ENCODE peak calls at places on chromosome 22, in seven cellular contexts. One of them, this sample, is unnamed.

GRCh38 chr22:37746366-37747089 is 49.7 kb downstream of the TRIOBP start:
- DNase-seq in A549: no peak
- DNase-seq in WTC11: peak; percentile 45
- DNase-seq in HCT116: no peak
- DNase-seq in NB4: peak; percentile 36
- DNase-seq in K562: peak; percentile 64
- DNase-seq in endothelial cell of umbilical vein: peak; percentile 21
- DNase-seq in this sample: no peak

GRCh38 chr22:37190262-37190780 is 2.3 kb upstream of the C1QTNF6 start:
- DNase-seq in endothelial cell of umbilical vein: no peak
- DNase-seq in NB4: no peak
- DNase-seq in WTC11: no peak
- DNase-seq in A549: no peak
- DNase-seq in HCT116: no peak
- DNase-seq in K562: no peak
- DNase-seq in this sample: no peak

GRCh38 chr22:36285017-36285416 is 32.1 kb downstream of the APOL1 start:
- DNase-seq in HCT116: no peak
- DNase-seq in WTC11: no peak
- DNase-seq in NB4: no peak
- DNase-seq in K562: no peak
- DNase-seq in A549: no peak
- DNase-seq in endothelial cell of umbilical vein: no peak
- DNase-seq in this sample: no peak

GRCh38 chr22:17131686-17132085 is 10.5 kb upstream of the TMEM121B start:
- DNase-seq in WTC11: peak; percentile 66
- DNase-seq in A549: no peak
- DNase-seq in endothelial cell of umbilical vein: no peak
- DNase-seq in NB4: no peak
- DNase-seq in K562: no peak
- DNase-seq in HCT116: no peak
- DNase-seq in this sample: no peak

GRCh38 chr22:46192210-46192993 is 42.1 kb downstream of the PPARA start:
- DNase-seq in NB4: no peak
- DNase-seq in WTC11: no peak
- DNase-seq in endothelial cell of umbilical vein: no peak
- DNase-seq in K562: no peak
- DNase-seq in HCT116: no peak
- DNase-seq in A549: no peak
- DNase-seq in this sample: no peak

GRCh38 chr22:37267128-37267587 is 15.2 kb upstream of the CYTH4 start:
- DNase-seq in HCT116: no peak
- DNase-seq in K562: peak; percentile 73
- DNase-seq in NB4: peak; percentile 51
- DNase-seq in endothelial cell of umbilical vein: peak; percentile 52
- DNase-seq in WTC11: peak; percentile 86
- DNase-seq in A549: no peak
- DNase-seq in this sample: peak; percentile 96

GRCh38 chr22:36341640-36342041 is 46.1 kb downstream of the MYH9 start:
- DNase-seq in NB4: no peak
- DNase-seq in WTC11: no peak
- DNase-seq in endothelial cell of umbilical vein: no peak
- DNase-seq in K562: no peak
- DNase-seq in A549: no peak
- DNase-seq in HCT116: no peak
- DNase-seq in this sample: no peak

GRCh38 chr22:34696557-34696956 is 369.4 kb upstream of the ISX start:
- DNase-seq in endothelial cell of umbilical vein: no peak
- DNase-seq in A549: no peak
- DNase-seq in K562: no peak
- DNase-seq in WTC11: no peak
- DNase-seq in NB4: peak; percentile 37
- DNase-seq in HCT116: no peak
- DNase-seq in this sample: no peak

GRCh38 chr22:29480512-29481264 is 670 bp downstream of the NEFH start:
- DNase-seq in WTC11: peak; percentile 64
- DNase-seq in endothelial cell of umbilical vein: peak; percentile 41
- DNase-seq in NB4: no peak
- DNase-seq in K562: peak; percentile 78
- DNase-seq in A549: no peak
- DNase-seq in HCT116: no peak
- DNase-seq in this sample: no peak

GRCh38 chr22:38965614-38966378 is 8.4 kb downstream of the APOBEC3A start:
- DNase-seq in endothelial cell of umbilical vein: no peak
- DNase-seq in A549: no peak
- DNase-seq in HCT116: no peak
- DNase-seq in K562: peak; percentile 28
- DNase-seq in NB4: no peak
- DNase-seq in WTC11: no peak
- DNase-seq in this sample: no peak

GRCh38 chr22:45968751-45969413 is 8.1 kb downstream of the WNT7B start:
- DNase-seq in NB4: peak; percentile 78
- DNase-seq in HCT116: peak; percentile 50
- DNase-seq in K562: no peak
- DNase-seq in A549: no peak
- DNase-seq in endothelial cell of umbilical vein: no peak
- DNase-seq in WTC11: no peak
- DNase-seq in this sample: no peak

GRCh38 chr22:29704528-29705285 is 15.1 kb upstream of the CABP7 start:
- DNase-seq in K562: no peak
- DNase-seq in A549: peak; percentile 43
- DNase-seq in endothelial cell of umbilical vein: no peak
- DNase-seq in HCT116: no peak
- DNase-seq in WTC11: no peak
- DNase-seq in NB4: no peak
- DNase-seq in this sample: no peak

GRCh38 chr22:31098633-31099110 is 8.7 kb downstream of the SELENOM start:
- DNase-seq in A549: no peak
- DNase-seq in NB4: no peak
- DNase-seq in WTC11: peak; percentile 80
- DNase-seq in endothelial cell of umbilical vein: no peak
- DNase-seq in HCT116: no peak
- DNase-seq in K562: peak; percentile 88
- DNase-seq in this sample: no peak

GRCh38 chr22:44700456-44700855 is 1.5 kb upstream of the PRR5 start:
- DNase-seq in WTC11: no peak
- DNase-seq in endothelial cell of umbilical vein: no peak
- DNase-seq in A549: no peak
- DNase-seq in NB4: no peak
- DNase-seq in HCT116: no peak
- DNase-seq in K562: no peak
- DNase-seq in this sample: no peak

GRCh38 chr22:44701824-44702478 is at the start of gene PRR5:
- DNase-seq in endothelial cell of umbilical vein: peak; percentile 63
- DNase-seq in WTC11: peak; percentile 64
- DNase-seq in NB4: peak; percentile 78
- DNase-seq in A549: peak; percentile 66
- DNase-seq in HCT116: peak; percentile 51
- DNase-seq in K562: peak; percentile 87
- DNase-seq in this sample: no peak

GRCh38 chr22:44701187-44701586 is 817 bp upstream of the PRR5 start:
- DNase-seq in endothelial cell of umbilical vein: no peak
- DNase-seq in HCT116: no peak
- DNase-seq in K562: no peak
- DNase-seq in WTC11: no peak
- DNase-seq in NB4: no peak
- DNase-seq in A549: no peak
- DNase-seq in this sample: no peak

GRCh38 chr22:44697423-44698179 is 4.4 kb upstream of the PRR5 start:
- DNase-seq in A549: peak; percentile 67
- DNase-seq in K562: peak; percentile 73
- DNase-seq in HCT116: peak; percentile 66
- DNase-seq in NB4: peak; percentile 74
- DNase-seq in WTC11: peak; percentile 93
- DNase-seq in endothelial cell of umbilical vein: peak; percentile 50
- DNase-seq in this sample: peak; percentile 75

GRCh38 chr22:44698531-44699421 is 3.2 kb upstream of the PRR5 start:
- DNase-seq in A549: no peak
- DNase-seq in WTC11: no peak
- DNase-seq in K562: no peak
- DNase-seq in NB4: no peak
- DNase-seq in endothelial cell of umbilical vein: no peak
- DNase-seq in HCT116: no peak
- DNase-seq in this sample: no peak
- TF ChIP-seq MAX in A549: no peak
- TF ChIP-seq MAX in WTC11: no peak
- TF ChIP-seq MAX in K562: no peak
- TF ChIP-seq MAX in NB4: no peak
- TF ChIP-seq MAX in endothelial cell of umbilical vein: no peak
- TF ChIP-seq MAX in HCT116: no peak
- TF ChIP-seq MAX in this sample: no peak

GRCh38 chr22:20238567-20239062 is 29.5 kb downstream of the RTN4R start:
- DNase-seq in A549: peak; percentile 48
- DNase-seq in WTC11: peak; percentile 89
- DNase-seq in K562: peak; percentile 99
- DNase-seq in NB4: peak; percentile 95
- DNase-seq in endothelial cell of umbilical vein: peak; percentile 30
- DNase-seq in HCT116: peak; percentile 13
- DNase-seq in this sample: peak; percentile 87
- TF ChIP-seq MAX in A549: no peak
- TF ChIP-seq MAX in WTC11: no peak
- TF ChIP-seq MAX in K562: no peak
- TF ChIP-seq MAX in NB4: peak; percentile 18
- TF ChIP-seq MAX in endothelial cell of umbilical vein: no peak
- TF ChIP-seq MAX in HCT116: no peak
- TF ChIP-seq MAX in this sample: no peak

GRCh38 chr22:25572708-25573161 is 8.3 kb downstream of the GRK3 start:
- DNase-seq in endothelial cell of umbilical vein: no peak
- DNase-seq in WTC11: no peak
- DNase-seq in HCT116: no peak
- DNase-seq in NB4: peak; percentile 46
- DNase-seq in A549: no peak
- DNase-seq in K562: no peak
- DNase-seq in this sample: no peak

GRCh38 chr22:25569983-25570382 is 5.5 kb downstream of the GRK3 start:
- DNase-seq in NB4: peak; percentile 81
- DNase-seq in K562: no peak
- DNase-seq in WTC11: no peak
- DNase-seq in HCT116: no peak
- DNase-seq in endothelial cell of umbilical vein: no peak
- DNase-seq in A549: no peak
- DNase-seq in this sample: no peak

GRCh38 chr22:25573822-25574221 is 9.3 kb downstream of the GRK3 start:
- DNase-seq in WTC11: no peak
- DNase-seq in endothelial cell of umbilical vein: no peak
- DNase-seq in A549: no peak
- DNase-seq in HCT116: no peak
- DNase-seq in K562: no peak
- DNase-seq in NB4: no peak
- DNase-seq in this sample: no peak
- TF ChIP-seq MAX in WTC11: no peak
- TF ChIP-seq MAX in endothelial cell of umbilical vein: no peak
- TF ChIP-seq MAX in A549: no peak
- TF ChIP-seq MAX in HCT116: no peak
- TF ChIP-seq MAX in K562: no peak
- TF ChIP-seq MAX in NB4: no peak
- TF ChIP-seq MAX in this sample: no peak

DNA sequence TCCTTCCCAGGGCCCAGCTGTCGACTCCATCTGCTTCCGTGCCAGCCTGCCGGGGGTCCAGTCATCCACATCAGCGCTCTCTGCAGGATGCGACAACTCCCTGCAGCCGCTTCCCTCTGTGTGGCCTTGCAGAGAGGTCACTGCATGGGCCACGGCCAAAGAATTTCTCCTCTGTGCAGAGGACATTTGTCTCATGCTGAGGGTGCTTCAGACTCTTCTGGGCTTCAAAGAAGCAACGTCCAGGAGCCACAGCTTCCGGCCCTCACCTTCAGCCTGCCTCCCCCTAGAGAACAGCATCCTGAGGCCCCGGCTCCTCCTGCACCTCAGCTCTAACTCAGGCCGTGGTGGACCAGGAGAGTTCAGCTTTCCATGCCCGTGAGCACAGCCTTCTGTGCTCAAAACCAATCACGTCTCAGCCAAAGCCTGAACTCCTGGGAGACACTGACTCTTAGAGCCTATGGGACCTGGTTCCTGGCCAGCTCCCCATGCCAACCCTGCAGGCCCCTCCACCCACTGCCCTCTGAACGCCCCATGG is 258.9 kb downstream of the BRD1 start:
- DNase-seq in K562: no peak
- DNase-seq in A549: no peak
- DNase-seq in NB4: no peak
- DNase-seq in HCT116: no peak
- DNase-seq in WTC11: no peak
- DNase-seq in endothelial cell of umbilical vein: no peak
- DNase-seq in this sample: no peak
- TF ChIP-seq MAX in K562: no peak
- TF ChIP-seq MAX in A549: no peak
- TF ChIP-seq MAX in NB4: no peak
- TF ChIP-seq MAX in HCT116: no peak
- TF ChIP-seq MAX in WTC11: no peak
- TF ChIP-seq MAX in endothelial cell of umbilical vein: no peak
- TF ChIP-seq MAX in this sample: no peak

GRCh38 chr22:27348634-27349033 is 452.9 kb downstream of the MN1 start:
- DNase-seq in A549: no peak
- DNase-seq in HCT116: no peak
- DNase-seq in endothelial cell of umbilical vein: no peak
- DNase-seq in WTC11: no peak
- DNase-seq in K562: no peak
- DNase-seq in NB4: peak; percentile 11
- DNase-seq in this sample: no peak
- TF ChIP-seq MAX in A549: no peak
- TF ChIP-seq MAX in HCT116: no peak
- TF ChIP-seq MAX in endothelial cell of umbilical vein: no peak
- TF ChIP-seq MAX in WTC11: no peak
- TF ChIP-seq MAX in K562: no peak
- TF ChIP-seq MAX in NB4: no peak
- TF ChIP-seq MAX in this sample: no peak

GRCh38 chr22:47547239-47547661 is 784.8 kb downstream of the TBC1D22A start:
- DNase-seq in HCT116: no peak
- DNase-seq in endothelial cell of umbilical vein: no peak
- DNase-seq in K562: no peak
- DNase-seq in A549: no peak
- DNase-seq in WTC11: no peak
- DNase-seq in NB4: no peak
- DNase-seq in this sample: no peak
- TF ChIP-seq MAX in HCT116: no peak
- TF ChIP-seq MAX in endothelial cell of umbilical vein: no peak
- TF ChIP-seq MAX in K562: no peak
- TF ChIP-seq MAX in A549: no peak
- TF ChIP-seq MAX in WTC11: no peak
- TF ChIP-seq MAX in NB4: no peak
- TF ChIP-seq MAX in this sample: no peak